ENCODE peak calls at places on chromosome 7, in ten cellular contexts. N, L, E, H, A, J, R, S, F and P are unnamed samples.

GRCh38 chr7:72035275-72035674 is 376.9 kb downstream of the CALN1 start:
- DNase-seq in N (no peak), L (no peak), E (no peak), H (no peak), A (no peak), J (no peak), R (no peak), S (no peak), F (no peak), P (no peak)

GRCh38 chr7:28228386-28228785 is 47.8 kb upstream of the JAZF1 start:
- DNase-seq in N (no peak), L (no peak), E (no peak), H (no peak), A (no peak), J (no peak), R (no peak), S (no peak), F (no peak), P (no peak)

GRCh38 chr7:25259487-25260243 is 31.4 kb upstream of the NPVF start:
- DNase-seq in N (no peak), L (peak), E (no peak), H (peak), A (peak), J (peak), R (peak), S (peak), F (peak), P (peak)

GRCh38 chr7:131249003-131249402 is 78.7 kb upstream of the MKLN1 start:
- DNase-seq in N (peak), L (no peak), E (no peak), H (peak), A (peak), J (no peak), R (no peak), S (no peak), F (peak), P (no peak)

GRCh38 chr7:100963386-100963785 is 6.0 kb upstream of the MUC12 start:
- DNase-seq in N (no peak), L (no peak), E (no peak), H (no peak), A (no peak), J (no peak), R (no peak), S (no peak), F (no peak), P (no peak)

GRCh38 chr7:83908526-83908925 is 259.6 kb upstream of the SEMA3E start:
- DNase-seq in N (no peak), L (no peak), E (no peak), H (no peak), A (no peak), J (no peak), R (no peak), S (no peak), F (no peak), P (no peak)

GRCh38 chr7:44748948-44749731 is 493 bp downstream of the ZMIZ2 start:
- DNase-seq in N (peak), L (no peak), E (no peak), H (no peak), A (no peak), J (no peak), R (no peak), S (no peak), F (no peak), P (no peak)

GRCh38 chr7:46253500-46253899 is 332.4 kb upstream of the IGFBP3 start:
- DNase-seq in N (no peak), L (no peak), E (no peak), H (peak), A (no peak), J (no peak), R (no peak), S (no peak), F (no peak), P (no peak)

GRCh38 chr7:102008535-102009262 is 191.3 kb downstream of the CUX1 start:
- DNase-seq in N (no peak), L (no peak), E (no peak), H (peak), A (peak), J (no peak), R (no peak), S (no peak), F (no peak), P (no peak)